ENCODE peak calls at places on chromosomes 2 and 18, in ten cellular contexts. Z, Q, E, R, L, M, U, J, F and V are unnamed samples.
A peak's percentile ranks its signal among the peaks of the same experiment; 100 is the strongest.

GRCh38 chr2:171430516-171431410 is 3.0 kb downstream of the METTL8 start:
- DNase-seq in E (no peak), F (no peak), M (no peak), L (no peak), J (no peak), U (no peak), Q (peak; percentile 47), Z (no peak), R (no peak), V (no peak)

GRCh38 chr18:46414863-46415262 is 242.2 kb downstream of the LOXHD1 start:
- DNase-seq in R (no peak), L (no peak), F (no peak), Z (no peak), Q (no peak), U (no peak), J (peak; percentile 90), M (peak; percentile 57), E (no peak), V (no peak)

GRCh38 chr2:148338544-148338943 is 306.0 kb upstream of the EPC2 start:
- DNase-seq in R (peak; percentile 52), E (no peak), M (no peak), F (peak; percentile 6), J (no peak), U (peak; percentile 84), L (peak; percentile 83), Q (no peak), Z (no peak), V (peak; percentile 1)

GRCh38 chr2:70498054-70498453 is 55.6 kb downstream of the TGFA start:
- DNase-seq in J (peak; percentile 14), Q (no peak), E (no peak), L (no peak), M (peak; percentile 32), F (peak; percentile 61), U (no peak), Z (no peak), R (no peak), V (no peak)

GRCh38 chr18:8362863-8363262 is 246.4 kb upstream of the RAB12 start:
- DNase-seq in F (no peak), R (no peak), U (no peak), Z (no peak), L (no peak), Q (no peak), M (no peak), J (no peak), E (no peak), V (no peak)

GRCh38 chr2:629961-630360 is 47.2 kb downstream of the TMEM18 start:
- DNase-seq in Q (no peak), J (no peak), L (no peak), F (no peak), E (no peak), R (no peak), U (no peak), Z (no peak), M (no peak), V (no peak)

GRCh38 chr2:30368258-30368657 is 78.8 kb upstream of the LCLAT1 start:
- DNase-seq in J (no peak), F (no peak), L (no peak), Z (no peak), Q (peak; percentile 7), E (no peak), U (peak; percentile 72), M (no peak), R (peak; percentile 98), V (no peak)

GRCh38 chr2:75027886-75028285 is 69.4 kb downstream of the POLE4 start:
- DNase-seq in U (no peak), J (no peak), F (no peak), Z (no peak), L (no peak), R (no peak), Q (no peak), E (no peak), M (no peak), V (no peak)

GRCh38 chr2:64630752-64631151 is 23.0 kb downstream of the SERTAD2 start:
- DNase-seq in J (no peak), Q (no peak), M (no peak), R (no peak), Z (no peak), F (no peak), E (no peak), L (no peak), U (no peak), V (no peak)

GRCh38 chr2:178280261-178280852 is 86.0 kb downstream of the OSBPL6 start:
- DNase-seq in U (peak; percentile 76), M (peak; percentile 46), J (peak; percentile 20), F (peak; percentile 53), R (peak; percentile 46), Z (peak; percentile 20), Q (peak; percentile 21), E (peak; percentile 24), L (peak; percentile 71), V (no peak)

GRCh38 chr2:48601349-48601748 is 16.3 kb upstream of the GTF2A1L start:
- DNase-seq in M (no peak), L (no peak), U (peak; percentile 8), E (no peak), R (no peak), F (peak; percentile 34), J (peak; percentile 60), Q (peak; percentile 91), Z (peak; percentile 52), V (no peak)

GRCh38 chr2:51994123-51994788 is 962.3 kb upstream of the NRXN1 start:
- DNase-seq in M (no peak), U (no peak), R (no peak), Z (no peak), F (no peak), Q (no peak), E (no peak), J (no peak), L (no peak), V (no peak)

GRCh38 chr2:171792922-171793580 is 101.0 kb downstream of the SLC25A12 start:
- DNase-seq in R (no peak), F (no peak), Q (no peak), E (no peak), L (no peak), Z (no peak), J (peak; percentile 54), M (no peak), U (no peak), V (no peak)

GRCh38 chr18:74550886-74551285 is 16.6 kb downstream of the CNDP1 start:
- DNase-seq in Z (no peak), F (no peak), J (no peak), Q (no peak), U (no peak), R (no peak), E (no peak), M (no peak), L (no peak), V (no peak)
- TF ChIP-seq CTCF in Z (no peak), F (no peak), J (no peak), Q (no peak), U (no peak), R (no peak), E (no peak), M (no peak), L (no peak), V (no peak)

GRCh38 chr2:10239561-10239967 is 63.1 kb upstream of the HPCAL1 start:
- DNase-seq in U (no peak), M (no peak), R (no peak), Q (no peak), E (no peak), Z (no peak), J (no peak), F (no peak), L (no peak), V (no peak)
- TF ChIP-seq CTCF in U (no peak), M (no peak), R (no peak), Q (peak; percentile 63), E (no peak), Z (no peak), J (peak; percentile 49), F (peak; percentile 63), L (no peak), V (no peak)

GRCh38 chr2:132741754-132742153 is 71.7 kb upstream of the LYPD1 start:
- DNase-seq in Z (no peak), R (no peak), F (no peak), U (no peak), M (no peak), L (no peak), E (no peak), Q (no peak), J (no peak), V (no peak)
- TF ChIP-seq CTCF in Z (no peak), R (no peak), F (no peak), U (no peak), M (no peak), L (no peak), E (no peak), Q (no peak), J (no peak), V (no peak)

DNA sequence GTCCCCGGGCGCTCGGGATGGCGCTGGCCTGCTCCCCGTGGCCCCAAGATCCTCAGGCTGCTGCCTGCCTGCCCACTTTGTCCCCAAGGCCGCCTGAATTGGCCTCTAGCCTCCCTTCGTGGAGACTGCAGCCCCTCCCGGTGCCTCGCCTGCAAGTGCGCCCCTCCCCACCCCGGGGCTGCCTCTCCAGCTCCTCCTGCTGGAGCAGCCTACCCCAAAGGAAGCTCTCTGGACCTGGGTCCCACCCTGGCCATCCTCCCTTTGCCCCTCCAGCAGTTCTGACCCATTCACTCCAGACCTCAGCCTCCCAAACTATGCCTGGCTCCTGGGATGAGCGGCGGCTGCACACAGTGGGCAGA is 6.2 kb downstream of the ESPNL start:
- DNase-seq in M (peak; percentile 45), J (no peak), R (no peak), U (no peak), F (no peak), L (no peak), E (no peak), Z (no peak), Q (peak; percentile 27), V (no peak)
- TF ChIP-seq CTCF in M (no peak), J (peak; percentile 31), R (no peak), U (no peak), F (peak; percentile 68), L (no peak), E (no peak), Z (no peak), Q (peak; percentile 53), V (no peak)